ENCODE peak calls at places on chromosomes 12 and 14, in nine cellular contexts. One of them, this sample, is unnamed.

GRCh38 chr12:33546004-33546403 is 106.4 kb upstream of the SYT10 start:
- DNase-seq in breast epithelium: no peak
- DNase-seq in left ventricle myocardium inferior: no peak
- DNase-seq in Panc1: no peak
- DNase-seq in foreskin fibroblast: no peak
- DNase-seq in fibroblast of the aortic adventitia: no peak
- DNase-seq in epithelial cell of esophagus: no peak
- DNase-seq in CD8-positive, alpha-beta T cell: no peak
- DNase-seq in cardiac muscle cell: no peak
- DNase-seq in this sample: no peak

GRCh38 chr12:109951136-109951535 is 45.0 kb downstream of the GIT2 start:
- DNase-seq in foreskin fibroblast: peak; percentile 83
- DNase-seq in Panc1: no peak
- DNase-seq in left ventricle myocardium inferior: no peak
- DNase-seq in cardiac muscle cell: no peak
- DNase-seq in epithelial cell of esophagus: peak; percentile 19
- DNase-seq in fibroblast of the aortic adventitia: peak; percentile 95
- DNase-seq in CD8-positive, alpha-beta T cell: no peak
- DNase-seq in breast epithelium: no peak
- DNase-seq in this sample: no peak

GRCh38 chr12:78096909-78097597 is 266.4 kb downstream of the NAV3 start:
- DNase-seq in CD8-positive, alpha-beta T cell: no peak
- DNase-seq in breast epithelium: no peak
- DNase-seq in fibroblast of the aortic adventitia: peak; percentile 75
- DNase-seq in left ventricle myocardium inferior: no peak
- DNase-seq in Panc1: no peak
- DNase-seq in epithelial cell of esophagus: no peak
- DNase-seq in cardiac muscle cell: no peak
- DNase-seq in foreskin fibroblast: peak; percentile 37
- DNase-seq in this sample: no peak

GRCh38 chr14:27484633-27485032 is 886.8 kb upstream of the NOVA1 start:
- DNase-seq in Panc1: no peak
- DNase-seq in cardiac muscle cell: no peak
- DNase-seq in breast epithelium: no peak
- DNase-seq in epithelial cell of esophagus: no peak
- DNase-seq in CD8-positive, alpha-beta T cell: no peak
- DNase-seq in foreskin fibroblast: no peak
- DNase-seq in left ventricle myocardium inferior: no peak
- DNase-seq in fibroblast of the aortic adventitia: no peak
- DNase-seq in this sample: no peak

GRCh38 chr14:91229743-91230200 is 14.7 kb downstream of the GPR68 start:
- DNase-seq in CD8-positive, alpha-beta T cell: peak; percentile 62
- DNase-seq in epithelial cell of esophagus: no peak
- DNase-seq in left ventricle myocardium inferior: no peak
- DNase-seq in foreskin fibroblast: no peak
- DNase-seq in Panc1: no peak
- DNase-seq in breast epithelium: no peak
- DNase-seq in cardiac muscle cell: no peak
- DNase-seq in fibroblast of the aortic adventitia: no peak
- DNase-seq in this sample: peak; percentile 78

GRCh38 chr12:93090768-93091172 is 161.7 kb upstream of the EEA1 start:
- DNase-seq in Panc1: peak; percentile 28
- DNase-seq in left ventricle myocardium inferior: no peak
- DNase-seq in foreskin fibroblast: peak; percentile 65
- DNase-seq in fibroblast of the aortic adventitia: peak; percentile 78
- DNase-seq in cardiac muscle cell: no peak
- DNase-seq in epithelial cell of esophagus: peak; percentile 79
- DNase-seq in CD8-positive, alpha-beta T cell: no peak
- DNase-seq in breast epithelium: no peak
- DNase-seq in this sample: no peak

GRCh38 chr12:730550-730949 is 21.8 kb upstream of the WNK1 start:
- DNase-seq in fibroblast of the aortic adventitia: no peak
- DNase-seq in cardiac muscle cell: no peak
- DNase-seq in breast epithelium: no peak
- DNase-seq in foreskin fibroblast: no peak
- DNase-seq in CD8-positive, alpha-beta T cell: no peak
- DNase-seq in Panc1: no peak
- DNase-seq in epithelial cell of esophagus: no peak
- DNase-seq in left ventricle myocardium inferior: no peak
- DNase-seq in this sample: no peak

GRCh38 chr12:1318327-1319031 is 275.9 kb downstream of the FBXL14 start:
- DNase-seq in foreskin fibroblast: peak; percentile 15
- DNase-seq in cardiac muscle cell: peak; percentile 51
- DNase-seq in CD8-positive, alpha-beta T cell: no peak
- DNase-seq in breast epithelium: no peak
- DNase-seq in epithelial cell of esophagus: peak; percentile 24
- DNase-seq in left ventricle myocardium inferior: no peak
- DNase-seq in fibroblast of the aortic adventitia: peak; percentile 60
- DNase-seq in Panc1: no peak
- DNase-seq in this sample: no peak

GRCh38 chr14:49769171-49769570 is 1.2 kb downstream of the KLHDC2 start:
- DNase-seq in cardiac muscle cell: no peak
- DNase-seq in CD8-positive, alpha-beta T cell: no peak
- DNase-seq in fibroblast of the aortic adventitia: peak; percentile 63
- DNase-seq in foreskin fibroblast: peak; percentile 32
- DNase-seq in epithelial cell of esophagus: peak; percentile 22
- DNase-seq in breast epithelium: no peak
- DNase-seq in left ventricle myocardium inferior: no peak
- DNase-seq in Panc1: no peak
- DNase-seq in this sample: no peak

GRCh38 chr12:120797677-120798642 is 72.3 kb downstream of the ACADS start:
- DNase-seq in Panc1: no peak
- DNase-seq in CD8-positive, alpha-beta T cell: no peak
- DNase-seq in epithelial cell of esophagus: no peak
- DNase-seq in cardiac muscle cell: no peak
- DNase-seq in fibroblast of the aortic adventitia: no peak
- DNase-seq in foreskin fibroblast: no peak
- DNase-seq in breast epithelium: no peak
- DNase-seq in left ventricle myocardium inferior: no peak
- DNase-seq in this sample: no peak

GRCh38 chr12:132279184-132279889 is 50.1 kb downstream of the GALNT9 start:
- DNase-seq in foreskin fibroblast: no peak
- DNase-seq in epithelial cell of esophagus: no peak
- DNase-seq in cardiac muscle cell: no peak
- DNase-seq in left ventricle myocardium inferior: peak; percentile 79
- DNase-seq in Panc1: no peak
- DNase-seq in CD8-positive, alpha-beta T cell: no peak
- DNase-seq in fibroblast of the aortic adventitia: no peak
- DNase-seq in breast epithelium: no peak
- DNase-seq in this sample: no peak

GRCh38 chr12:94590428-94590827 is 59.9 kb downstream of the TMCC3 start:
- DNase-seq in cardiac muscle cell: no peak
- DNase-seq in CD8-positive, alpha-beta T cell: no peak
- DNase-seq in epithelial cell of esophagus: no peak
- DNase-seq in Panc1: no peak
- DNase-seq in fibroblast of the aortic adventitia: peak; percentile 32
- DNase-seq in left ventricle myocardium inferior: no peak
- DNase-seq in foreskin fibroblast: no peak
- DNase-seq in breast epithelium: no peak
- DNase-seq in this sample: no peak

GRCh38 chr12:91009319-91009950 is 4.7 kb upstream of the EPYC start:
- DNase-seq in Panc1: no peak
- DNase-seq in left ventricle myocardium inferior: no peak
- DNase-seq in breast epithelium: no peak
- DNase-seq in cardiac muscle cell: no peak
- DNase-seq in fibroblast of the aortic adventitia: peak; percentile 33
- DNase-seq in CD8-positive, alpha-beta T cell: no peak
- DNase-seq in epithelial cell of esophagus: peak; percentile 9
- DNase-seq in foreskin fibroblast: no peak
- DNase-seq in this sample: no peak

GRCh38 chr12:99154264-99154982 is 493.1 kb upstream of the GARIN6 start:
- DNase-seq in foreskin fibroblast: no peak
- DNase-seq in left ventricle myocardium inferior: no peak
- DNase-seq in epithelial cell of esophagus: no peak
- DNase-seq in CD8-positive, alpha-beta T cell: no peak
- DNase-seq in fibroblast of the aortic adventitia: no peak
- DNase-seq in cardiac muscle cell: peak; percentile 25
- DNase-seq in breast epithelium: no peak
- DNase-seq in Panc1: no peak
- DNase-seq in this sample: no peak

GRCh38 chr14:53620890-53621289 is 335.7 kb downstream of the BMP4 start:
- DNase-seq in foreskin fibroblast: no peak
- DNase-seq in fibroblast of the aortic adventitia: no peak
- DNase-seq in cardiac muscle cell: no peak
- DNase-seq in Panc1: no peak
- DNase-seq in CD8-positive, alpha-beta T cell: no peak
- DNase-seq in breast epithelium: no peak
- DNase-seq in left ventricle myocardium inferior: no peak
- DNase-seq in epithelial cell of esophagus: no peak
- DNase-seq in this sample: no peak

DNA sequence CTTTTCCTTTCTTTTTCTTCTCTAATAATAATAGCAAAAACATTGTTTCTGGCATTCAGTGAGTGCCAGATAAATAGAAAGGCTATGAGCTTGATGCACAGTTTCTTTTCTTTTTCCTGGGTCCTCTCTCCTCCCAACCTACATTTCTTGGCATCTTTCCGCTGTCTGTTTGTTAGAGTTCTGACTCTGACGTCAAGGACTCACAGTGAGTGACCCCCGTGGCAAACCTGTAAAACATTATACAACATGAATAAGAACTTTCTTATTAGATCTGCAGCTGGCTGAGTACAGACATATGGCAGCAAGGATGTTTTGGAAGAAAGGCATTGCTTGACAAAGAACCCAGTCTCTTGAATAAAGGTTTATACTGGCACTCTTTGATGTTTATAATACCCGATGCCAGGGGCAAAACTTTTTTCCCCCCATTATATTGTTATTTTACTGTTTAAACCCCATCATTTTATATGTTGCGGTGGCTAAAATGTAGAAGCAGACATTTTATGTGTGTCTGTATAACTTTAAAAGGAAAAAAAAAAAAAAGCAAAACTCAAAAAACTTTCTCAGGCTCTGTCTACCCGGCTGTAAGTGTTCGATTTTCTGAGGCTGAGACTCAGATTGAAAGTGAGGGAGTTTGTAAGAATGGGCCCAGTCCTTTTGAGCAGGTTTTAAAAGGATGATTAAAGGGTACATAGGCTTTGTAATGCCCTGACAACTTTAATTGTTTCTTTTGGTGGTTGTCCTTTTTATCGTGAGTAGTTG is 159.2 kb downstream of the PDE3A start:
- DNase-seq in Panc1: no peak
- DNase-seq in fibroblast of the aortic adventitia: peak; percentile 58
- DNase-seq in epithelial cell of esophagus: no peak
- DNase-seq in foreskin fibroblast: peak; percentile 9
- DNase-seq in left ventricle myocardium inferior: no peak
- DNase-seq in CD8-positive, alpha-beta T cell: no peak
- DNase-seq in breast epithelium: no peak
- DNase-seq in cardiac muscle cell: no peak
- DNase-seq in this sample: no peak
- H3K4me3 ChIP-seq in Panc1: no peak overlapping the region
- H3K4me3 ChIP-seq in fibroblast of the aortic adventitia: no peak overlapping the region
- H3K4me3 ChIP-seq in epithelial cell of esophagus: no peak overlapping the region
- H3K4me3 ChIP-seq in foreskin fibroblast: no peak overlapping the region
- H3K4me3 ChIP-seq in left ventricle myocardium inferior: no peak overlapping the region
- H3K4me3 ChIP-seq in CD8-positive, alpha-beta T cell: no peak overlapping the region
- H3K4me3 ChIP-seq in breast epithelium: no peak overlapping the region
- H3K4me3 ChIP-seq in cardiac muscle cell: no peak overlapping the region
- H3K4me3 ChIP-seq in this sample: no peak overlapping the region

DNA sequence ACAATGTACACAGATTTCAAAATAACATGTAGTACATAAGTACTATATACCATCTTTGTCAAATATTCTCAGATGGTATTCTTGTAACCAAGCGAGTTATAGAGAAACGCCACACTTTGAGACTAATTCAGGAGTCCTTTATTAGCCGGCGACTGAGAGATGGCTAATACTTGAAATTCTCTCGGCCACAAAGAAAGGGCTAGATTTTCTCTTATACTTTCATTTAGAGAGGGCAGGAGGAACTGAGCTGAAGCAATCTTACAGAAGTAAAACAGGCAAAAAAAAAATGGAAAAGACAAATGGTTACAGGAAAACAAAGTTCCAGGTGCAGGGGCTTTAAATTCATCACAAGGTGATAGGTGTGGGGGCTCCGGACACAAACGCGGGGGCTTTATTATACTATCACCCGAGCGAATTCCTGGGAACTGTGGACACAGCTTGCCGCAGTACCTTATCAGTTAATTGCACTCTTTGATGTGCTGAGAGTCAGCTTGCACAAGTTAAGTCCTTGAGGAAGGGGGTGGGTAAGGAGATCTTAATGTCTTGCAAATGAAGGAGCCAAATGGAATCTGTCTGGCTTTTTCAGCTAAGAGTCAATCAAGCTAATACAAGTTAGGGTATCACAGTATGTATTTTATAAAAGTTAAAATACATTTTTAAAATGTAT is 382.3 kb downstream of the KCNH5 start:
- DNase-seq in CD8-positive, alpha-beta T cell: no peak
- DNase-seq in breast epithelium: no peak
- DNase-seq in fibroblast of the aortic adventitia: no peak
- DNase-seq in cardiac muscle cell: peak; percentile 50
- DNase-seq in Panc1: no peak
- DNase-seq in epithelial cell of esophagus: no peak
- DNase-seq in foreskin fibroblast: no peak
- DNase-seq in left ventricle myocardium inferior: no peak
- DNase-seq in this sample: no peak
- H3K4me3 ChIP-seq in CD8-positive, alpha-beta T cell: no peak overlapping the region
- H3K4me3 ChIP-seq in breast epithelium: no peak overlapping the region
- H3K4me3 ChIP-seq in fibroblast of the aortic adventitia: no peak overlapping the region
- H3K4me3 ChIP-seq in cardiac muscle cell: no peak overlapping the region
- H3K4me3 ChIP-seq in Panc1: no peak overlapping the region
- H3K4me3 ChIP-seq in epithelial cell of esophagus: no peak overlapping the region
- H3K4me3 ChIP-seq in foreskin fibroblast: no peak overlapping the region
- H3K4me3 ChIP-seq in left ventricle myocardium inferior: no peak overlapping the region
- H3K4me3 ChIP-seq in this sample: no peak overlapping the region

GRCh38 chr14:69154779-69155178 is 1.9 kb upstream of the DCAF5 start:
- DNase-seq in CD8-positive, alpha-beta T cell: no peak
- DNase-seq in epithelial cell of esophagus: peak; percentile 41
- DNase-seq in fibroblast of the aortic adventitia: peak; percentile 50
- DNase-seq in cardiac muscle cell: peak; percentile 48
- DNase-seq in left ventricle myocardium inferior: no peak
- DNase-seq in breast epithelium: no peak
- DNase-seq in Panc1: no peak
- DNase-seq in foreskin fibroblast: no peak
- DNase-seq in this sample: no peak
- H3K4me3 ChIP-seq in CD8-positive, alpha-beta T cell: no peak overlapping the region
- H3K4me3 ChIP-seq in epithelial cell of esophagus: no peak overlapping the region
- H3K4me3 ChIP-seq in fibroblast of the aortic adventitia: no peak overlapping the region
- H3K4me3 ChIP-seq in cardiac muscle cell: no peak overlapping the region
- H3K4me3 ChIP-seq in left ventricle myocardium inferior: no peak overlapping the region
- H3K4me3 ChIP-seq in breast epithelium: no peak overlapping the region
- H3K4me3 ChIP-seq in Panc1: no peak overlapping the region
- H3K4me3 ChIP-seq in foreskin fibroblast: no peak overlapping the region
- H3K4me3 ChIP-seq in this sample: no peak overlapping the region

DNA sequence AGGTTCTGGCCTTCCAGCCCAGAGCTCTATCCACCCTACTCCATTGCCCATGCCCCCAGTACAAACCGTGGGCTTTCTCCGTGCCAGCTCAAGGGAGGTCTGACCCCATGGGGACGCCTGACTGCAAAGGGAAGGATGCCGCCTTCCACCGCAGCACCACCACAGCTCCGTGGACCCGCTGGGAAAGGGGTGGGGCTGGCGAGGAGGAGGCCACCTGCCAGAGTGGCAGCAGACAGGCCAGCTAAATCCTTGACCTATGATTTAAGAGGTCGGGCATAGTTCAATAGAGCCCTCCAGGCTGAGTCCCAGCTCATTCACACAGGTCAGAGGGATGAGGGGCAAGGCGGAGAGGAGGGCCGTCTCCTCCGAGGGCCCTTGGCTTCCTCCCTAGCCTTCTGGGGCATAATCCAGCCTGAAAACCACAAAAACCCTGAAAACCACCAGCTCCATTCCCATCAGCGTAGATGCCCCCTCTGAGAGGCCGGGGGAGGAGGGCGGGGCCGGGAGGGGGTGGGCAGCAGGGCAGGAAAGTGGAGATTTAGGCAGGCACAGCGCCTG is 14.9 kb upstream of the FIGNL2 start:
- DNase-seq in left ventricle myocardium inferior: no peak
- DNase-seq in CD8-positive, alpha-beta T cell: no peak
- DNase-seq in epithelial cell of esophagus: no peak
- DNase-seq in breast epithelium: no peak
- DNase-seq in cardiac muscle cell: no peak
- DNase-seq in fibroblast of the aortic adventitia: no peak
- DNase-seq in Panc1: no peak
- DNase-seq in foreskin fibroblast: no peak
- DNase-seq in this sample: no peak
- H3K4me3 ChIP-seq in left ventricle myocardium inferior: peak overlapping the region; percentile 59
- H3K4me3 ChIP-seq in CD8-positive, alpha-beta T cell: no peak overlapping the region
- H3K4me3 ChIP-seq in epithelial cell of esophagus: no peak overlapping the region
- H3K4me3 ChIP-seq in breast epithelium: peak overlapping the region; percentile 67
- H3K4me3 ChIP-seq in cardiac muscle cell: peak overlapping the region; percentile 28
- H3K4me3 ChIP-seq in fibroblast of the aortic adventitia: no peak overlapping the region
- H3K4me3 ChIP-seq in Panc1: no peak overlapping the region
- H3K4me3 ChIP-seq in foreskin fibroblast: no peak overlapping the region
- H3K4me3 ChIP-seq in this sample: no peak overlapping the region

This sample was measured in naive thymus-derived CD4-positive, alpha-beta T cell.